ENCODE peak calls at places on chromosome 4, in four cellular contexts. O, B, C and K are unnamed samples.
A peak's percentile ranks its signal among the peaks of the same experiment; 100 is the strongest.

GRCh38 chr4:95446204-95446603 is 102.6 kb downstream of the UNC5C start:
- DNase-seq in O (no peak), B (no peak), C (no peak), K (no peak)

GRCh38 chr4:33628296-33628695 is 2616.0 kb downstream of the ARAP2 start:
- DNase-seq in C (no peak), B (no peak), O (no peak), K (no peak)

GRCh38 chr4:4327652-4328121 is 37.6 kb downstream of the ZBTB49 start:
- DNase-seq in O (no peak), B (peak; percentile 50), C (no peak), K (no peak)

GRCh38 chr4:7876096-7876993 is 63.3 kb downstream of the AFAP1 start:
- DNase-seq in C (no peak), B (peak; percentile 8), O (peak; percentile 52), K (peak; percentile 33)

GRCh38 chr4:187903700-187904099 is 91.9 kb upstream of the ZFP42 start:
- DNase-seq in B (no peak), O (no peak), C (no peak), K (no peak)

GRCh38 chr4:7068279-7068842 is 497 bp upstream of the GRPEL1 start:
- DNase-seq in C (no peak), B (no peak), O (no peak), K (no peak)

GRCh38 chr4:26175016-26175786 is 145.6 kb upstream of the RBPJ start:
- DNase-seq in O (peak; percentile 52), B (no peak), C (peak; percentile 27), K (peak; percentile 44)

GRCh38 chr4:2888826-2889225 is 45.2 kb downstream of the ADD1 start:
- DNase-seq in B (no peak), O (no peak), C (no peak), K (no peak)

GRCh38 chr4:76856183-76856969 is 41.6 kb downstream of the SOWAHB start:
- DNase-seq in O (no peak), C (no peak), B (peak; percentile 29), K (no peak)

GRCh38 chr4:113339430-113339813 is 290.0 kb downstream of the ANK2 start:
- DNase-seq in O (no peak), B (no peak), C (no peak), K (no peak)

GRCh38 chr4:85964298-85964697 is 395.6 kb downstream of the MAPK10 start:
- DNase-seq in O (no peak), B (no peak), C (no peak), K (no peak)

GRCh38 chr4:126871810-126872209 is 760.9 kb upstream of the INTU start:
- DNase-seq in C (no peak), B (no peak), O (no peak), K (no peak)

GRCh38 chr4:88985088-88985779 is 71.8 kb downstream of the FAM13A start:
- DNase-seq in C (no peak), O (no peak), B (no peak), K (no peak)

GRCh38 chr4:1907848-1908525 is 36.8 kb downstream of the NSD2 start:
- DNase-seq in B (no peak), C (no peak), O (no peak), K (no peak)

GRCh38 chr4:22427676-22428075 is 88.2 kb downstream of the ADGRA3 start:
- DNase-seq in O (no peak), B (no peak), C (no peak), K (no peak)

GRCh38 chr4:32631824-32632223 is 1911.7 kb downstream of the PCDH7 start:
- DNase-seq in O (no peak), B (no peak), C (no peak), K (no peak)

GRCh38 chr4:78634011-78634664 is 82.6 kb downstream of the ANXA3 start:
- DNase-seq in O (no peak), C (no peak), B (no peak), K (no peak)

GRCh38 chr4:108926058-108926457 is 163.2 kb upstream of the ETNPPL start:
- DNase-seq in O (no peak), C (no peak), B (no peak), K (no peak)

GRCh38 chr4:2469192-2469984 is 482 bp downstream of the RNF4 start:
- DNase-seq in C (peak; percentile 72), B (no peak), O (peak; percentile 84), K (peak; percentile 81)

GRCh38 chr4:125357675-125358074 is 42.9 kb downstream of the FAT4 start:
- DNase-seq in O (no peak), B (no peak), C (no peak), K (no peak)

GRCh38 chr4:76851375-76851774 is 46.6 kb downstream of the SOWAHB start:
- DNase-seq in B (no peak), C (no peak), O (no peak), K (no peak)

GRCh38 chr4:26204249-26204825 is 116.5 kb upstream of the RBPJ start:
- DNase-seq in C (no peak), B (no peak), O (no peak), K (no peak)

GRCh38 chr4:53889335-53890084 is 174.9 kb downstream of the CHIC2 start:
- DNase-seq in B (no peak), O (no peak), C (no peak), K (no peak)

GRCh38 chr4:74628808-74629616 is 165.3 kb downstream of the BTC start:
- DNase-seq in B (no peak), C (no peak), O (no peak), K (no peak)

GRCh38 chr4:81405900-81406401 is 65.8 kb downstream of the RASGEF1B start:
- DNase-seq in O (no peak), C (peak; percentile 6), B (peak; percentile 58), K (peak; percentile 31)

GRCh38 chr4:23889814-23890269 is at the start of gene PPARGC1A:
- DNase-seq in C (no peak), O (no peak), B (peak; percentile 13), K (no peak)

GRCh38 chr4:8939887-8940742 is 68.5 kb upstream of the HMX1 start:
- DNase-seq in O (no peak), C (no peak), B (no peak), K (no peak)

GRCh38 chr4:54063737-54064316 is 578 bp downstream of the CHIC2 start:
- DNase-seq in O (peak; percentile 48), C (peak; percentile 30), B (peak; percentile 26), K (peak; percentile 41)

GRCh38 chr4:41320278-41320677 is 63.5 kb downstream of the UCHL1 start:
- DNase-seq in C (no peak), O (no peak), B (no peak), K (no peak)

GRCh38 chr4:74237425-74237966 is 70.8 kb upstream of the EPGN start:
- DNase-seq in C (no peak), B (no peak), O (no peak), K (no peak)

GRCh38 chr4:41365726-41366125 is 109.0 kb downstream of the UCHL1 start:
- DNase-seq in O (no peak), C (no peak), B (no peak), K (no peak)

GRCh38 chr4:155530857-155531256 is 135.8 kb upstream of the GUCY1A1 start:
- DNase-seq in O (no peak), B (no peak), C (no peak), K (no peak)

GRCh38 chr4:176259330-176260090 is 9.5 kb downstream of the ASB5 start:
- DNase-seq in B (no peak), C (no peak), O (no peak), K (no peak)

GRCh38 chr4:8044699-8045098 is 105.0 kb upstream of the AFAP1 start:
- DNase-seq in C (no peak), B (no peak), O (no peak), K (no peak)

GRCh38 chr4:130668859-130669258 is 1572.9 kb downstream of the C4orf33 start:
- DNase-seq in O (no peak), C (no peak), B (no peak), K (no peak)

GRCh38 chr4:6152879-6153705 is 47.3 kb downstream of the JAKMIP1 start:
- DNase-seq in B (no peak), O (no peak), C (no peak), K (no peak)